ENCODE peak calls at places on chromosomes 4 and X, in six cellular contexts. L is KBM-7, B is AG09309, K is MCF 10A, J is HFFc6, I is T-cell. A is an unnamed sample.

GRCh38 chrX:103783971-103784370 is 7.3 kb downstream of the PLP1 start:
- DNase-seq in J (no peak), L (no peak), K (no peak), I (no peak), B (no peak), A (no peak)

GRCh38 chr4:181846934-181847333 is 396.3 kb upstream of the TENM3 start:
- DNase-seq in B (no peak), L (no peak), I (no peak), K (no peak), J (no peak), A (no peak)

GRCh38 chrX:68146054-68146453 is 287.2 kb downstream of the OPHN1 start:
- DNase-seq in J (peak; percentile 37), K (peak; percentile 40), B (peak; percentile 27), I (no peak), L (peak; percentile 59), A (no peak)

GRCh38 chrX:46913710-46914109 is 1.5 kb downstream of the JADE3 start:
- DNase-seq in B (no peak), I (no peak), L (peak; percentile 51), J (peak; percentile 1), K (peak; percentile 23), A (no peak)

GRCh38 chr4:42149004-42149403 is 3.5 kb downstream of the BEND4 start:
- DNase-seq in K (no peak), J (no peak), L (no peak), I (no peak), B (no peak), A (no peak)

GRCh38 chrX:72274526-72274925 is 2.5 kb downstream of the RPS4X start:
- DNase-seq in I (no peak), B (no peak), L (peak; percentile 69), J (no peak), K (no peak), A (no peak)

GRCh38 chr4:67700874-67701850 is at the start of gene UBA6:
- DNase-seq in L (peak; percentile 93), K (peak; percentile 97), J (peak; percentile 96), I (peak; percentile 90), B (peak; percentile 78), A (peak; percentile 92)

GRCh38 chr4:144903953-144904711 is 193.9 kb downstream of the ANAPC10 start:
- DNase-seq in J (no peak), B (no peak), I (no peak), K (peak; percentile 28), L (peak; percentile 11), A (no peak)

GRCh38 chr4:124632439-124632838 is 80.1 kb downstream of the ANKRD50 start:
- DNase-seq in K (no peak), J (no peak), I (no peak), L (no peak), B (no peak), A (no peak)

GRCh38 chr4:140038031-140038533 is 115.9 kb downstream of the MAML3 start:
- DNase-seq in I (no peak), B (no peak), J (peak; percentile 3), K (no peak), L (no peak), A (no peak)

GRCh38 chr4:14237911-14238310 is 610.4 kb upstream of the BOD1L1 start:
- DNase-seq in L (no peak), I (no peak), B (no peak), K (no peak), J (no peak), A (no peak)

GRCh38 chrX:44244008-44244407 is 99.5 kb downstream of the EFHC2 start:
- DNase-seq in K (peak; percentile 43), I (no peak), B (peak; percentile 10), J (no peak), L (peak; percentile 77), A (no peak)

GRCh38 chrX:136694491-136695087 is 46.6 kb downstream of the CD40LG start:
- DNase-seq in B (peak; percentile 28), L (peak; percentile 51), J (peak; percentile 40), K (peak; percentile 52), I (no peak), A (no peak)

GRCh38 chr4:113316879-113317278 is 267.4 kb downstream of the ANK2 start:
- DNase-seq in I (no peak), K (no peak), B (no peak), L (no peak), J (no peak), A (no peak)

GRCh38 chrX:134526399-134526798 is 66.4 kb downstream of the HPRT1 start:
- DNase-seq in J (no peak), B (no peak), K (no peak), I (no peak), L (no peak), A (no peak)

GRCh38 chrX:116239944-116240391 is 69.4 kb downstream of the AGTR2 start:
- DNase-seq in L (no peak), J (no peak), I (no peak), B (no peak), K (peak; percentile 64), A (no peak)

GRCh38 chrX:14913241-14913640 is 40.0 kb downstream of the MOSPD2 start:
- DNase-seq in L (no peak), B (no peak), J (peak; percentile 3), K (no peak), I (no peak), A (no peak)